ENCODE peak calls at places on chromosomes 3 and 15, in four cellular contexts. O, A, B and S are unnamed samples.

GRCh38 chr3:140216249-140216648 is 281.3 kb downstream of the CLSTN2 start:
- DNase-seq in O (no peak), A (no peak), B (no peak), S (peak; percentile 10)

GRCh38 chr3:39592729-39593128 is 125.2 kb downstream of the MOBP start:
- DNase-seq in B (no peak), O (no peak), A (no peak), S (no peak)

GRCh38 chr3:169091196-169091595 is 572.3 kb downstream of the MECOM start:
- DNase-seq in B (no peak), O (no peak), A (no peak), S (no peak)

GRCh38 chr15:25618161-25618560 is 179.3 kb upstream of the UBE3A start:
- DNase-seq in B (no peak), A (no peak), O (no peak), S (no peak)

GRCh38 chr3:107431298-107432012 is 54.2 kb downstream of the CCDC54 start:
- DNase-seq in B (peak; percentile 80), A (peak; percentile 75), O (no peak), S (peak; percentile 83)

GRCh38 chr3:49020335-49021212 is 1.3 kb upstream of the NDUFAF3 start:
- DNase-seq in O (no peak), B (peak; percentile 54), A (peak; percentile 62), S (no peak)

GRCh38 chr3:192253138-192253537 is 474.2 kb downstream of the FGF12 start:
- DNase-seq in B (no peak), A (no peak), O (no peak), S (no peak)

GRCh38 chr3:58824285-58824684 is 157.7 kb upstream of the FAM3D start:
- DNase-seq in B (peak; percentile 21), O (no peak), A (peak; percentile 20), S (peak; percentile 52)

GRCh38 chr3:59783468-59783988 is 733.7 kb upstream of the CFAP20DC start:
- DNase-seq in A (no peak), B (no peak), O (no peak), S (no peak)

GRCh38 chr3:147620906-147621305 is 211.7 kb downstream of the ZIC1 start:
- DNase-seq in A (no peak), B (no peak), O (no peak), S (no peak)

GRCh38 chr15:89783861-89784685 is 7.9 kb downstream of the MESP2 start:
- DNase-seq in O (no peak), B (no peak), A (no peak), S (no peak)

GRCh38 chr3:147669076-147669475 is 259.9 kb downstream of the ZIC1 start:
- DNase-seq in O (no peak), A (no peak), B (no peak), S (no peak)

GRCh38 chr3:129989391-129989790 is 14.9 kb downstream of the TRH start:
- DNase-seq in A (no peak), O (no peak), B (no peak), S (no peak)

GRCh38 chr3:54132685-54133084 is 10.3 kb downstream of the CACNA2D3 start:
- DNase-seq in A (no peak), O (no peak), B (no peak), S (no peak)

GRCh38 chr3:33071181-33071580 is 25.8 kb downstream of the GLB1 start:
- DNase-seq in A (no peak), B (no peak), O (no peak), S (no peak)

GRCh38 chr3:150920236-150920635 is 15.0 kb upstream of the MINDY4B start:
- DNase-seq in A (no peak), B (no peak), O (no peak), S (no peak)

GRCh38 chr15:80508783-80509182 is 104.6 kb downstream of the ARNT2 start:
- DNase-seq in B (no peak), O (no peak), A (no peak), S (no peak)
- H3K4me3 ChIP-seq in B (no peak overlapping the region), O (no peak overlapping the region), A (no peak overlapping the region), S (no peak overlapping the region)

DNA sequence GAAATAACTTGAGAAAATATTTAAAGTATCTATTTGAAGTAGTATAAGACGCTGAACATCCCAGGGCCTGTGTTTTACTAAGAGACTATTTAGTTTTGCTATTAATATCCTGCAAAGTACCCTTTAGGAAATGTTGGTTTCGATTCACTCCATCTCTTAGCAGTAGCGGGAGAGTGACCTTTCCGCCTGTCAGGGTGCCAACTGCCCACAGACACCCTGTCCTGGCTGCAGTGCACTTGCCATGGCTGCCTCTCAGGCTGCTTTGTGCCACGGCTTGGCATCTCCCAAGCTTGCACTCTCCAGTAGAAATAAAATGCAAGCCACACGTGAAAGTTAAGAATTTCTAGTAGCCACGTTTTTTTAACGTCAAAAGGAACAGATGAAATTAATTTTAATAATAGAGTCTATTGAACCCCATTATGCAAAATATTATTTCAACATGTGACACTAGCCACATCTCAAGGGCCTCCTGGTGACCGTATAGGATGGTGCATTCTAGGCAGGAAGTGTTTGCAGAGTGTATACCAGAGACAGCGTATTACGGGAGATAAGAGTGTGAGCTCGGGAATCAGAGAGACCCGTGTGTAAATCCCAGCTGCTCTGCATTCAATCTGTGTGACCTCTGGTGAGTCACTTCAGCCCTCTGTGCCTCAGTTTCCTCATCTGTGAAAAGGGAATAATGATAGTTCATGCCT is 19.8 kb downstream of the ADAMTS9 start:
- DNase-seq in B (no peak), A (peak; percentile 55), O (no peak), S (no peak)
- H3K9me3 ChIP-seq in B (no peaks in the 10 kb centered on the region), A (no peaks in the 10 kb centered on the region), O (no peaks in the 10 kb centered on the region), S (no peaks in the 10 kb centered on the region)

DNA sequence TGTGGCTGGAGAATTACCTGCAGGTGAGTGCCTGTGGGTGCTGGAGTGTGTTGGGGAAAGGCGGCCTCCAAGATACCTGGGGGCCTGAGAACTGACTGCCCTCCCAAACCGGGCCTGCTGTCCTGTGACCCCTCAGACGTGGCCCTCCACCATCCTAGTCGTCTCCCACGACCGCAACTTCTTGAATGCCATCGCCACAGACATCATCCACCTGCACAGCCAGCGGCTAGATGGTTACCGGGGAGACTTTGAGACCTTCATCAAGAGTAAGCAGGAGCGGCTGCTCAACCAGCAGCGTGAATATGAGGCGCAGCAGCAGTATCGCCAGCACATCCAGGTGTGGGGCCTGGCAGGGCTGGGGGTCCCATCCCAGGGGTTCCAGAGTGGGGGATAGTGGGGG is 3.4 kb downstream of the ABCF3 start:
- DNase-seq in O (no peak), A (no peak), B (no peak), S (no peak)
- H3K36me3 ChIP-seq in O (peaks cover 13% of the 10 kb centered on the region), A (peaks cover 73% of the 10 kb centered on the region), B (peaks cover 89% of the 10 kb centered on the region), S (peaks cover 81% of the 10 kb centered on the region)

DNA sequence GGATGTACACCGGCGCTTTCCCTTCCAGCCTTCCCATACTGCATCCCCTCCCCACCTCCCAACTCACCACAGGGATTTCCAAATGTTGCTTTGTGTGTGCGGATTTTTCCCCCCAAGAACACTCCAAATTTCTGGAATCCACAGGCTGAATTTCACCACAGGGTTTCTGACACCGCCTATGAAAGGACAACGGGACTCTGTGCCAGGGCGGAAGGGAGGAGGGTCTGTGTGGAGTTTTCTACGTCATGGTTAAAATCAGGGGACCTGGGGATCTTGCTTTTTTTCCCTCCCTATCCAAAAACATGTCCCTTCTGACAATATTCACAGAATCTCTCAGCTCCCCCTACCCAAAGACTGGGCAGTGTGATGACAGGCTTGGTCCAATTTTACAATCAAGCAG is 14.6 kb downstream of the CYP19A1 start:
- DNase-seq in O (no peak), B (no peak), A (no peak), S (no peak)
- H3K4me3 ChIP-seq in O (no peak overlapping the region), B (no peak overlapping the region), A (no peak overlapping the region), S (no peak overlapping the region)

DNA sequence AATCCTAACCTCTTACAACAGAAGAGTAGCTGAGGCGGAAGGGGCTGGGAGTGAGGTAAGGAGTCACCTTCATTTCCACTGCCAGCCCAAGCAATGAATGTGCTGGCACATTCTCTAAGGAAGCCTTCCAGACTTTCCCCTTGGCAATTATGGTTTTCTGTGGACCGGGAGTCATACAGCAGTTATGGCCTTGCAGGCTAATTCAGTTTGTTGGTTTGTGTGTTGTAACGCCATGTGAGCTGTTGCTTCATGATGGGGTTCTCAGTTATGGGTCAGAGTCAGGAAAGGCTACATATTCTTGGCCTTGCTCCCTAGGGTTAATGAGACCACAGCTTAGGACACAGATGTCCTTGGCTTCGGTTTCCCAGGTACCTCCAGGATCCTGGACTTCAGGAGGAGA is 137.0 kb downstream of the ADAMTS17 start:
- DNase-seq in O (no peak), B (no peak), A (no peak), S (no peak)
- H3K9me3 ChIP-seq in O (no peaks in the 10 kb centered on the region), B (no peaks in the 10 kb centered on the region), A (no peaks in the 10 kb centered on the region), S (no peaks in the 10 kb centered on the region)

GRCh38 chr15:77028451-77029165 is 33.7 kb downstream of the PSTPIP1 start:
- DNase-seq in B (no peak), A (no peak), O (no peak), S (no peak)
- H3K36me3 ChIP-seq in B (no peaks in the 10 kb centered on the region), A (no peaks in the 10 kb centered on the region), O (peaks cover 17% of the 10 kb centered on the region), S (no peaks in the 10 kb centered on the region)

GRCh38 chr15:92907880-92908279 is 7.8 kb downstream of the CHD2 start:
- DNase-seq in A (no peak), O (no peak), B (peak; percentile 84), S (peak; percentile 88)

GRCh38 chr15:92906563-92907081 is 6.5 kb downstream of the CHD2 start:
- DNase-seq in B (peak; percentile 62), O (peak; percentile 77), A (no peak), S (peak; percentile 22)

GRCh38 chr15:92908369-92909057 is 8.4 kb downstream of the CHD2 start:
- DNase-seq in A (no peak), O (no peak), B (no peak), S (no peak)

GRCh38 chr15:92906038-92906437 is 5.9 kb downstream of the CHD2 start:
- DNase-seq in A (no peak), B (peak; percentile 43), O (peak; percentile 46), S (no peak)

DNA sequence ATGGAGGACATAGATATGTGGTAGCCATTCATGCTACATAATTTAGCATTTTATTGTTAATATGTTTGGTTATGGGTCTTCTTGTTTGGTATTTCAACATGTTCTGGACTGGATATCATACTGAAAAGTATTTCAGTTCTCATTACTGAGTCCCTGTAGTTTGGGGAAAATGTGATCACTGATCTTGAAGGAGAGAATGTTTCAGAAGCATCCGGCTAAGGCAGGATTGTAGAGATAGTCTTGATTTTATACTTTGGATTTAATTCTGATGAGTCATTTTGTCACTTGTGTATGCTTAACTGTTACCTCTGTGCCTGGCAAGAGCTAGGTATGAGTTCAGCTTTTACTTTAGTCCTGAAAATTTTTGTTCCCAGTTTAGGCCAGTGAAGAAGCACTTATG is 7.1 kb downstream of the CHD2 start:
- DNase-seq in A (no peak), O (no peak), B (peak; percentile 60), S (no peak)
- H3K4me3 ChIP-seq in A (peak overlapping the region; percentile 74), O (peak overlapping the region; percentile 68), B (no peak overlapping the region), S (peak overlapping the region; percentile 2)